ENCODE peak calls at places on chromosomes 7 and 10, in eight cellular contexts. O is HFFc6, B is neural crest cell, K is GM12865, R is progenitor cell of endocrine pancreas, H is glutamatergic neuron, Z is fibroblast of pulmonary artery, F is spleen. S is an unnamed sample.

GRCh38 chr7:136033413-136034031 is 56.4 kb upstream of the MTPN start:
- DNase-seq in F (no peak), B (no peak), H (no peak), O (no peak), R (no peak), Z (no peak), K (no peak), S (no peak)

GRCh38 chr10:120581496-120581895 is 124.5 kb downstream of the PLPP4 start:
- DNase-seq in Z (no peak), B (no peak), K (no peak), H (no peak), O (no peak), R (no peak), F (no peak), S (no peak)

GRCh38 chr7:136925556-136925955 is 57.1 kb downstream of the CHRM2 start:
- DNase-seq in Z (peak; percentile 56), K (no peak), R (no peak), F (no peak), O (no peak), H (no peak), B (no peak), S (no peak)

GRCh38 chr7:98168181-98168903 is 42.9 kb upstream of the BHLHA15 start:
- DNase-seq in F (peak; percentile 78), R (peak; percentile 57), K (peak; percentile 72), H (no peak), O (peak; percentile 43), Z (peak; percentile 68), B (peak; percentile 66), S (peak; percentile 91)

GRCh38 chr10:125201108-125201524 is 40.8 kb upstream of the CTBP2 start:
- DNase-seq in K (peak; percentile 78), Z (no peak), B (no peak), H (no peak), R (no peak), F (peak; percentile 17), O (peak; percentile 55), S (peak; percentile 66)

GRCh38 chr10:103983367-103983911 is 16.5 kb downstream of the SLK start:
- DNase-seq in F (no peak), O (no peak), Z (peak; percentile 31), R (no peak), B (no peak), H (no peak), K (peak; percentile 73), S (peak; percentile 38)

GRCh38 chr7:157829491-157829890 is 492.7 kb downstream of the DNAJB6 start:
- DNase-seq in O (no peak), B (no peak), R (no peak), Z (no peak), H (no peak), F (peak; percentile 59), K (no peak), S (no peak)

GRCh38 chr7:98902523-98902922 is 24.2 kb downstream of the TRRAP start:
- DNase-seq in K (no peak), Z (no peak), F (no peak), R (no peak), O (no peak), B (no peak), H (no peak), S (no peak)

GRCh38 chr7:100472854-100473499 is 6.0 kb downstream of the TSC22D4 start:
- DNase-seq in O (no peak), B (no peak), H (no peak), R (no peak), K (peak; percentile 67), Z (peak; percentile 79), F (no peak), S (no peak)

GRCh38 chr7:55552320-55553086 is 19.8 kb downstream of the VOPP1 start:
- DNase-seq in F (no peak), R (no peak), O (no peak), B (no peak), H (no peak), Z (peak; percentile 87), K (no peak), S (no peak)

GRCh38 chr7:67890316-67890715 is 893.7 kb downstream of the TYW1 start:
- DNase-seq in B (no peak), F (no peak), Z (no peak), R (no peak), O (no peak), K (no peak), H (no peak), S (no peak)

GRCh38 chr7:151511270-151511669 is 8.4 kb downstream of the RHEB start:
- DNase-seq in B (no peak), K (no peak), Z (no peak), H (no peak), F (no peak), R (no peak), O (no peak), S (no peak)

GRCh38 chr7:33597181-33597580 is 308.2 kb upstream of the BMPER start:
- DNase-seq in F (no peak), H (no peak), Z (no peak), B (no peak), K (no peak), R (no peak), O (no peak), S (no peak)

GRCh38 chr7:148540041-148540738 is 50.4 kb upstream of the C7orf33 start:
- DNase-seq in B (no peak), O (peak; percentile 68), H (no peak), R (no peak), K (no peak), F (no peak), Z (peak; percentile 56), S (no peak)

GRCh38 chr7:2231992-2232765 is 566 bp downstream of the MAD1L1 start:
- DNase-seq in F (peak; percentile 87), O (no peak), K (no peak), H (peak; percentile 45), R (peak; percentile 35), B (peak; percentile 20), Z (no peak), S (peak; percentile 54)

GRCh38 chr7:32070406-32071360 is at the start of gene PDE1C:
- DNase-seq in F (no peak), Z (no peak), O (no peak), R (peak; percentile 15), K (no peak), B (peak; percentile 20), H (peak; percentile 52), S (peak; percentile 29)

GRCh38 chr10:128624656-128625530 is 498.7 kb upstream of the MKI67 start:
- DNase-seq in O (no peak), H (no peak), Z (no peak), F (no peak), B (no peak), K (no peak), R (no peak), S (no peak)

GRCh38 chr7:46450425-46450824 is 529.4 kb upstream of the IGFBP3 start:
- DNase-seq in Z (no peak), R (no peak), O (no peak), K (peak; percentile 43), B (no peak), H (no peak), F (no peak), S (no peak)

GRCh38 chr7:35831208-35831607 is 30.4 kb downstream of the SEPTIN7 start:
- DNase-seq in F (no peak), O (peak; percentile 38), B (no peak), K (no peak), R (no peak), H (no peak), Z (peak; percentile 41), S (no peak)

GRCh38 chr10:124740374-124741280 is 3.6 kb downstream of the FAM53B start:
- DNase-seq in O (peak; percentile 11), F (peak; percentile 92), K (peak; percentile 62), R (no peak), B (no peak), H (no peak), Z (peak; percentile 65), S (peak; percentile 79)

GRCh38 chr10:112027881-112028280 is 155.7 kb downstream of the GPAM start:
- DNase-seq in K (no peak), H (no peak), O (no peak), B (no peak), Z (no peak), F (no peak), R (no peak), S (no peak)

GRCh38 chr10:112025228-112025627 is 158.3 kb downstream of the GPAM start:
- DNase-seq in K (no peak), R (no peak), Z (no peak), F (no peak), O (no peak), B (no peak), H (no peak), S (no peak)

GRCh38 chr10:112024079-112024478 is 159.5 kb downstream of the GPAM start:
- DNase-seq in F (no peak), R (no peak), K (no peak), H (no peak), O (no peak), B (no peak), Z (no peak), S (no peak)

GRCh38 chr10:112030431-112030830 is 153.1 kb downstream of the GPAM start:
- DNase-seq in H (no peak), F (no peak), K (no peak), R (no peak), B (no peak), Z (no peak), O (no peak), S (no peak)

GRCh38 chr10:112026438-112026837 is 157.1 kb downstream of the GPAM start:
- DNase-seq in B (no peak), H (no peak), Z (no peak), O (no peak), R (no peak), F (no peak), K (no peak), S (no peak)
- TF ChIP-seq CTCF in B (peak; percentile 31), H (peak; percentile 33), Z (no peak), O (peak; percentile 10), R (peak; percentile 33), F (no peak), K (no peak), S (no peak)

DNA sequence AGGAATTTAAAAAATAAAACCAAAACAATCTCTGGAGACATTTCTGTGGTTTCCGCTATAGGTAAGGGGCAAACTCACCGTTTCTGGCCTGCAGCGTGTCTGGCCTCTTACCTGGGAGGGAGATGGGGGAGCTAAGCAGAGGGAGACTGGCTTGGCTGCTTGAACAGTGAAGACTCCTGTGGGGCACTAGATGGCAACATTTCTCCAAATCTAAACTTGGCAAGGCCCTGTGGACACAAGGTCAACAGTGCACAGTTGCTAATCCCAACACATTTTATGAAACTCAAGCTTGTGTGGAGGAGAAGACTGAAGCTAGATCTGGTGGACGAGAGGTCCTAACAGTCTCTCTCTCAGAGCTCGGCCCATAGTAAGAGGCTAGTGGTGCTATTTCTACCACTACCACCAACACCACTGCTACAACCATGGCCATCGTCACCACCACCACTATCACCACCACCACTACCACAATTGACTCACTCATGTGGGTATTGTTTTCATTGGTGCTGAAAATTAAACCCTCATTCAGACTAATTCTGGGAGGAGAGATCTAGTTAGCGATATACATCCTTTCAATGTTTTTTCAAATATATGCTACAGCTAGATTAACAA is 28.4 kb upstream of the CDHR3 start:
- DNase-seq in F (no peak), Z (peak; percentile 60), H (no peak), B (no peak), R (peak; percentile 18), K (peak; percentile 40), O (peak; percentile 40), S (no peak)
- TF ChIP-seq CTCF in F (no peak), Z (peak; percentile 28), H (no peak), B (no peak), R (peak; percentile 63), K (peak; percentile 8), O (peak; percentile 64), S (no peak)

GRCh38 chr10:49324711-49325110 is 25.7 kb downstream of the C10orf71 start:
- DNase-seq in F (no peak), H (no peak), K (no peak), O (no peak), Z (no peak), B (no peak), R (no peak), S (no peak)
- TF ChIP-seq CTCF in F (no peak), H (no peak), K (no peak), O (peak; percentile 9), Z (no peak), B (no peak), R (no peak), S (no peak)

GRCh38 chr10:66307826-66308225 is 618.0 kb upstream of the LRRTM3 start:
- DNase-seq in B (no peak), H (no peak), R (no peak), F (no peak), O (no peak), Z (no peak), K (no peak), S (no peak)
- TF ChIP-seq CTCF in B (peak; percentile 25), H (no peak), R (no peak), F (no peak), O (peak; percentile 16), Z (no peak), K (no peak), S (no peak)

S was measured in GM13977.